ENCODE peak calls at places on chromosomes 1 and 21, in seven cellular contexts. O is neuronal stem cell, H is mesendoderm, G is MM.1S, B is astrocyte, M is PC-3, W is colonic mucosa. D is an unnamed sample.

GRCh38 chr1:178976541-178976940 is 49.2 kb upstream of the FAM20B start:
- DNase-seq in O (no peak), H (no peak), M (no peak), B (no peak), G (no peak), W (no peak), D (no peak)

GRCh38 chr1:205523891-205524793 is 19.7 kb downstream of the CDK18 start:
- DNase-seq in O (peak; percentile 78), W (peak; percentile 89), B (no peak), G (peak; percentile 78), M (peak; percentile 90), H (peak; percentile 81), D (peak; percentile 90)

GRCh38 chr1:93801471-93801870 is 77.5 kb downstream of the DNTTIP2 start:
- DNase-seq in G (no peak), O (no peak), H (no peak), M (no peak), B (no peak), W (no peak), D (no peak)

GRCh38 chr1:183022202-183023145 is 746 bp upstream of the LAMC1 start:
- DNase-seq in M (peak; percentile 93), W (peak; percentile 79), B (peak; percentile 95), O (peak; percentile 77), H (peak; percentile 90), G (peak; percentile 41), D (peak; percentile 98)

GRCh38 chr21:33441489-33442477 is 38.0 kb downstream of the TMEM50B start:
- DNase-seq in G (no peak), W (peak; percentile 67), H (no peak), B (peak; percentile 76), M (peak; percentile 91), O (no peak), D (peak; percentile 58)

GRCh38 chr1:20212685-20213331 is 26.5 kb upstream of the PLA2G2C start:
- DNase-seq in O (peak; percentile 67), G (peak; percentile 55), M (peak; percentile 92), H (peak; percentile 91), W (peak; percentile 78), B (no peak), D (peak; percentile 83)

GRCh38 chr1:65189716-65190115 is 41.7 kb downstream of the AK4 start:
- DNase-seq in H (no peak), M (no peak), B (peak; percentile 53), O (no peak), G (no peak), W (no peak), D (peak; percentile 31)

GRCh38 chr1:32249831-32250525 is 1.1 kb upstream of the LCK start:
- DNase-seq in O (no peak), H (no peak), W (peak; percentile 47), M (no peak), B (no peak), G (peak; percentile 97), D (no peak)

GRCh38 chr21:14688412-14688811 is 142.3 kb upstream of the SAMSN1 start:
- DNase-seq in W (no peak), M (no peak), O (no peak), H (no peak), B (no peak), G (no peak), D (no peak)

GRCh38 chr1:20552728-20553571 is 577 bp downstream of the FAM43B start:
- DNase-seq in W (no peak), H (peak; percentile 57), M (peak; percentile 9), G (no peak), B (peak; percentile 33), O (peak; percentile 46), D (peak; percentile 48)

DNA sequence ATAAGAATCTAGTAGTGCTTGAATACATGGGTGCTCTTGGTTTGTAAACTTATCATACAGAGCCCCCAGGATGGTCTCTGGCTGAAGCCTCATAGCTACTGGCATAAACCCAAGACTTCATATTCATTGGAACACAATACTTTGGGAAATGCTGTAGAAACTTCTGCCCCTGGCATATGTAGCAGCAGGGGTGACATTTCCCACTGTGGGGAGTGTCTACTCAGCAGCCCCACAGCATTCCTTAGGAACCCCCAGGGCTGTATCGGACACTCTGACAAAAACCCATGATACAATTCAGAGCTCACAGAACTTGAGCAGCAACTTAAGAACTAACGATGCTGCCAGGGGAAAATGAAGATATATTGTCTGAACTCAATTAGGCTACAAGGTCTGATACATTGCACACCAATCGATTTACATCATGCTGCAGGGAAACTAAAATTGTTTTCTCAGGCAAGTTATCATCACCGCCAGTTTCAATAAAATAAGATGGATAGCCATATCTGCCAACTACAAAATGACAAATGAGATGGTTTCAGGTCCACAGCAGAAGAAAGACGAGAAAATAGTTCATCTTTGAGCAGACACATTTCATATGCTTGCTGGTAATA is 181.1 kb upstream of the GREM2 start:
- DNase-seq in B (no peak), M (no peak), W (no peak), H (no peak), O (no peak), G (no peak), D (no peak)
- H3K4me1 ChIP-seq in B (peaks cover 3% of the 10 kb centered on the region), M (peaks cover 15% of the 10 kb centered on the region), W (no peaks in the 10 kb centered on the region), H (no peaks in the 10 kb centered on the region), O (no peaks in the 10 kb centered on the region), G (no peaks in the 10 kb centered on the region), D (peaks cover 14% of the 10 kb centered on the region)

DNA sequence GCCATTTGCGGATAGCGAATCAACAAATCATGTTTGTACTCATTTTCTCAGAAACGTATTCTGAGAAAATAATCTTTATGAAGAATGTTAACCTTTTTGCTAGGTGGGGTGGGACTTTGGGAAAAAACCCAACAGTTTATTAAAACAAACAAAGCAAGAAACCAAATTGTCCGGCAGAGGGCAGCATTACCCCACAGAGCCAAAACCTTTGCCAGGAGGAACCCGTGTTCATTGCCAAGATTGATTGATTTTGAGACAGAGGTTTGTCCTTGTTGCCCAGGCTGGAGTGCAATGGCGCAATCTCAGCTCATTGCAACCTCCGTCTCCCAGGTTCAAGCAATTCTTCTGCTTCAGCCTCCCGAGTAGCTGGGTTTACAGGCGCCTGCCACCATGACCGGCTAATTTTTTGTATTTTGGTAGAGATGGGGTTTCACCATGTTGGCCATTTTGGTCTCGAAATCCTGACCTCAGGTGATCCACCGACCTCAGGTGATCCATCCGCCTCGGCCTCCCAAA is 70.8 kb upstream of the RHOU start:
- DNase-seq in M (peak; percentile 92), B (peak; percentile 16), W (peak; percentile 86), O (peak; percentile 75), H (peak; percentile 76), G (peak; percentile 81), D (peak; percentile 88)
- H3K4me3 ChIP-seq in M (peak overlapping the region; percentile 40), B (no peak overlapping the region), W (no peak overlapping the region), O (no peak overlapping the region), H (no peak overlapping the region), G (peak overlapping the region; percentile 8), D (no peak overlapping the region)

DNA sequence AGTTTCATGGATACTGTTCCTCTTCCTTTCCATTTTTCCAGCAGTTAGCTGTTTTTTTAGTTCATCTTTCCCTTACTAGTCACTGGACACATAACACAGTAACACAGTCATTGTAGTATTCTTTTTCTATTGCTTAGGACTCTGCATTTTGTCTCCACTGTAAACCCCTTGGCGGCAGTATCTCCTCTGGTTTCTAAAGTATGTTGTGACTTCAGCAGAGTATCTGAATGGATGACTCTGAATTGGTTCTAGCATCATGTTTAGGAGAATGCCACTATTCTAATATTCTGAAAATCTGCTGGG is 2.2 kb downstream of the CDC7 start:
- DNase-seq in O (no peak), B (peak; percentile 24), H (peak; percentile 23), G (no peak), M (peak; percentile 33), W (no peak), D (no peak)
- H3K9ac ChIP-seq in O (no peak overlapping the region), B (peak overlapping the region; percentile 8), H (peak overlapping the region; percentile 46), G (no peak overlapping the region), M (peak overlapping the region; percentile 95), W (no peak overlapping the region), D (peak overlapping the region; percentile 21)

DNA sequence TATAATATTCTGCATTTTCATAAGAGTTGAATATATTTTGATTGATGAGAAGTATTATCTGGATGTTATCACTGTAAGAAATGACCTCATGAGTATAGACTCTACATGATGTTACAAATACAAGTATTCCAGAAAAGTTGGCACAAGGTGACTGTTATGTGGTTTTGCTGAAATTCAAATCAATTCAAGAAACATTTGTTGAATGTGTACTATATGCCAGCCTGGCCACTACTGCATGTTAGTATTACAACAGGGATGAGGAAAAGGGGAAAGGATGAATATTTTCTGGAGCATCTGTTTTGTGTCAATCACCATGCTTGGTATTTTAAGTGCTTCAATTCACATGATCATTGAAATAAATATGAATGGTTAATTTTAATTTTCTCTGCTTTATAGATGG is 250.9 kb upstream of the PBX1 start:
- DNase-seq in H (no peak), B (peak; percentile 15), W (no peak), G (no peak), O (no peak), M (no peak), D (peak; percentile 2)
- H3K4me1 ChIP-seq in H (peaks cover 2% of the 10 kb centered on the region), B (no peaks in the 10 kb centered on the region), W (no peaks in the 10 kb centered on the region), G (no peaks in the 10 kb centered on the region), O (no peaks in the 10 kb centered on the region), M (no peaks in the 10 kb centered on the region), D (no peaks in the 10 kb centered on the region)